ENCODE peak calls at places on chromosomes 1 and 21, in seven cellular contexts. B is stimulated activated CD4-positive, alpha-beta T cell treated with anti-CD3 and anti-CD28 coated beads, Interleukin-12 subunit alpha, Interleukin-12 subunit beta, amount 100 ng/mL, for 24 hours; X is Caco-2; O is activated naive CD4-positive, alpha-beta T cell treated with Interleukin-2 at 50 U/mL for 16 hours; N is mesendoderm; R is ELR; F is T-helper 2 cell. Q is an unnamed sample.

GRCh38 chr1:179599623-179600249 is 8.1 kb downstream of the TDRD5 start:
- DNase-seq in B (no peak), X (no peak), O (no peak), N (no peak), R (peak; percentile 56), F (no peak), Q (no peak)

GRCh38 chr1:20376880-20377494 is 86.3 kb downstream of the VWA5B1 start:
- DNase-seq in B (peak; percentile 48), X (no peak), O (peak; percentile 66), N (peak; percentile 63), R (peak; percentile 56), F (peak; percentile 54), Q (peak; percentile 56)

GRCh38 chr1:184605941-184606340 is 148.7 kb downstream of the EDEM3 start:
- DNase-seq in B (no peak), X (no peak), O (no peak), N (no peak), R (peak; percentile 17), F (no peak), Q (no peak)

GRCh38 chr1:119372493-119373086 is 4.0 kb downstream of the HAO2 start:
- DNase-seq in B (no peak), X (peak; percentile 53), O (no peak), N (peak; percentile 93), R (peak; percentile 59), F (no peak), Q (no peak)

GRCh38 chr1:51283977-51284376 is 46.4 kb downstream of the TTC39A start:
- DNase-seq in B (no peak), X (no peak), O (no peak), N (no peak), R (no peak), F (no peak), Q (no peak)

GRCh38 chr1:1175221-1176062 is 1.8 kb downstream of the TTLL10 start:
- DNase-seq in B (no peak), X (peak; percentile 17), O (no peak), N (no peak), R (no peak), F (no peak), Q (no peak)

GRCh38 chr1:154463512-154463990 is 38.5 kb upstream of the TDRD10 start:
- DNase-seq in B (peak; percentile 55), X (no peak), O (peak; percentile 71), N (no peak), R (peak; percentile 10), F (peak; percentile 51), Q (peak; percentile 79)

GRCh38 chr1:31765041-31765467 is 914 bp upstream of the ADGRB2 start:
- DNase-seq in B (no peak), X (no peak), O (no peak), N (peak; percentile 59), R (no peak), F (no peak), Q (no peak)

GRCh38 chr1:22773981-22774471 is 63.4 kb downstream of the EPHB2 start:
- DNase-seq in B (no peak), X (no peak), O (no peak), N (no peak), R (no peak), F (no peak), Q (no peak)

GRCh38 chr1:32681501-32681900 is 21.1 kb downstream of the SYNC start:
- DNase-seq in B (no peak), X (no peak), O (no peak), N (no peak), R (no peak), F (no peak), Q (no peak)

GRCh38 chr1:77533660-77534295 is 148.7 kb downstream of the ZZZ3 start:
- DNase-seq in B (peak; percentile 42), X (peak; percentile 39), O (peak; percentile 53), N (peak; percentile 69), R (peak; percentile 83), F (peak; percentile 32), Q (peak; percentile 56)

GRCh38 chr1:161217831-161218230 is 2.7 kb downstream of the FCER1G start:
- DNase-seq in B (no peak), X (no peak), O (no peak), N (no peak), R (no peak), F (no peak), Q (no peak)

GRCh38 chr1:218351617-218352438 is 6.7 kb downstream of the TGFB2 start:
- DNase-seq in B (no peak), X (no peak), O (peak; percentile 29), N (peak; percentile 44), R (peak; percentile 44), F (no peak), Q (no peak)

GRCh38 chr1:40076895-40077312 is 20.1 kb downstream of the PPT1 start:
- DNase-seq in B (no peak), X (no peak), O (no peak), N (no peak), R (peak; percentile 87), F (no peak), Q (no peak)

GRCh38 chr1:40532844-40533424 is 1.5 kb downstream of the ZNF684 start:
- DNase-seq in B (no peak), X (peak; percentile 34), O (peak; percentile 11), N (peak; percentile 73), R (peak; percentile 67), F (no peak), Q (peak; percentile 23)

GRCh38 chr1:203127672-203128611 is at the start of gene ADORA1:
- DNase-seq in B (no peak), X (peak; percentile 66), O (no peak), N (peak; percentile 87), R (peak; percentile 60), F (no peak), Q (no peak)

GRCh38 chr1:53446051-53446450 is 13.1 kb upstream of the DMRTB1 start:
- DNase-seq in B (no peak), X (no peak), O (no peak), N (no peak), R (no peak), F (no peak), Q (no peak)

GRCh38 chr21:17819114-17819877 is at the start of gene C21orf91:
- DNase-seq in B (peak; percentile 79), X (peak; percentile 92), O (peak; percentile 87), N (peak; percentile 84), R (peak; percentile 88), F (peak; percentile 74), Q (peak; percentile 92)

GRCh38 chr1:30822966-30823581 is 65.5 kb upstream of the LAPTM5 start:
- DNase-seq in B (no peak), X (no peak), O (no peak), N (no peak), R (no peak), F (no peak), Q (no peak)

GRCh38 chr1:183198463-183198862 is 12.4 kb downstream of the LAMC2 start:
- DNase-seq in B (no peak), X (no peak), O (no peak), N (peak; percentile 67), R (peak; percentile 20), F (no peak), Q (no peak)